ENCODE peak calls at places on chromosomes 13 and 19, in six cellular contexts. G is A549, F is tibial nerve, C is ovary, R is heart left ventricle, S is Peyer's patch. U is an unnamed sample.

GRCh38 chr13:101751488-101751887 is 299.0 kb downstream of the ITGBL1 start:
- DNase-seq in G (peak; percentile 21), F (no peak), C (no peak), R (no peak), S (no peak), U (no peak)

GRCh38 chr19:13190781-13191540 is 40.8 kb downstream of the IER2 start:
- DNase-seq in G (no peak), F (no peak), C (no peak), R (no peak), S (peak; percentile 89), U (no peak)

GRCh38 chr19:45601524-45602522 is at the start of gene GPR4:
- DNase-seq in G (no peak), F (no peak), C (no peak), R (peak; percentile 45), S (no peak), U (no peak)

GRCh38 chr13:77139311-77139710 is 112.4 kb upstream of the FBXL3 start:
- DNase-seq in G (no peak), F (no peak), C (no peak), R (no peak), S (no peak), U (no peak)

GRCh38 chr13:51255556-51255955 is 33.4 kb downstream of the FAM124A start:
- DNase-seq in G (no peak), F (no peak), C (no peak), R (no peak), S (no peak), U (no peak)

GRCh38 chr13:95485518-95486144 is 66.9 kb upstream of the CLDN10 start:
- DNase-seq in G (no peak), F (no peak), C (no peak), R (no peak), S (no peak), U (no peak)

GRCh38 chr13:92941167-92941566 is 285.4 kb upstream of the GPC6 start:
- DNase-seq in G (no peak), F (no peak), C (no peak), R (no peak), S (no peak), U (no peak)

GRCh38 chr19:6955082-6955481 is 66.1 kb downstream of the MBD3L2B start:
- DNase-seq in G (no peak), F (no peak), C (no peak), R (no peak), S (no peak), U (no peak)

GRCh38 chr19:16019691-16020448 is 56.4 kb upstream of the TPM4 start:
- DNase-seq in G (no peak), F (no peak), C (no peak), R (no peak), S (peak; percentile 38), U (no peak)

DNA sequence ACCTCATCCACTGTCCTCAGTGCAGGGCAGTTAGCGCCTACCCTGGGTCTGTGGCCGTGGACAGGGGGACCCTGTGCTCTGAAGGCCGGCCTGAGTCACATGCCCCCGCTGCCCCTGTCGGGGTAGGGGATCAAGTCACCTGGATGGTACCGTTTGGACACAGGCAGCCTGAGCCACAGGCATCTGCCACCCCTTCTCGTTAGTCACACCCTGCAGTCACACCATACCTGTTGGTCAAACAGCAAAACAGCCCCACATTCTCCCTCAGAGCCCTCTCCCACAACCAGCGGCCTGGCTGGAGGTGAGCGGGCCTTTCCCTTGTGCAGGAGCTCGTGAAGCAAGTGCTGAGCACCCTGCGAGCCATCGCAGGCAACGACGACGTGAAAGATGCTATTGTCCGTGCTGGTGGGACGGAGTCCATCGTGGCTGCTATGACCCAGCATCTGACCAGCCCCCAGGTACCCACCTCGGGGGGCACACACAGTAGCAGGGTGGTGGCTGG is 8.8 kb upstream of the SLC25A42 start:
- DNase-seq in G (no peak), F (no peak), C (no peak), R (no peak), S (no peak), U (no peak)
- TF ChIP-seq POLR2A in G (no peak), F (no peak), C (no peak), R (no peak), S (no peak), U (no peak)

DNA sequence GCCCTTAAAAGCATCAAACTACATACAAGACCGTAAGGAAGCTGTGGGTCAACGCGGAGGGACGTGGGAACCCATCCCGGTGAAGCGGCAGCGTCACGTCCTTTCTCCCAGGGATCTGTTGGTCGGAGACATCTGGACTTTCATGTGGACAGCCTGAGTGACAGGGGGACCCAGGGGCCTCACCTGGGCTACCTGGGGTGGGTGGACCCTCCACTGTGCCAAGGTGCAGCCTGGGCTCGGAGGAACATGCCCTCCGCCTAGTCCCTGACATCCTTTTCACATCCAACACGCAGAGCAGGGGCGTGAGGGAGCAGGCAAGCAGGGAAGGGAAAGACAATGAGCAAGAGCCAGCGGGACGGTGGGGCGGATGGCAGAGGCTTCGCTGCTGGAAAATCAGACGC is 13.8 kb upstream of the GARIN5A start:
- DNase-seq in G (no peak), F (no peak), C (no peak), R (no peak), S (no peak), U (peak; percentile 42)
- H3K4me1 ChIP-seq in G (peaks cover 9% of the 10 kb centered on the region), F (peaks cover 8% of the 10 kb centered on the region), C (peaks cover 1% of the 10 kb centered on the region), R (peaks cover 3% of the 10 kb centered on the region), S (no peaks in the 10 kb centered on the region), U (peaks cover 14% of the 10 kb centered on the region)

GRCh38 chr19:30651066-30651465 is 278.9 kb downstream of the ZNF536 start:
- DNase-seq in G (no peak), F (no peak), C (no peak), R (no peak), S (no peak), U (no peak)

GRCh38 chr19:30651691-30652090 is 279.5 kb downstream of the ZNF536 start:
- DNase-seq in G (no peak), F (no peak), C (no peak), R (no peak), S (no peak), U (no peak)

GRCh38 chr19:30648321-30648720 is 276.1 kb downstream of the ZNF536 start:
- DNase-seq in G (no peak), F (no peak), C (no peak), R (no peak), S (no peak), U (no peak)

GRCh38 chr19:30649149-30649548 is 277.0 kb downstream of the ZNF536 start:
- DNase-seq in G (no peak), F (no peak), C (no peak), R (no peak), S (no peak), U (no peak)

GRCh38 chr19:30649934-30650614 is 277.9 kb downstream of the ZNF536 start:
- DNase-seq in G (peak; percentile 72), F (peak; percentile 40), C (no peak), R (no peak), S (no peak), U (no peak)
- H3K4me3 ChIP-seq in G (no peak overlapping the region), F (no peak overlapping the region), C (no peak overlapping the region), R (no peak overlapping the region), S (no peak overlapping the region), U (no peak overlapping the region)

GRCh38 chr19:2244486-2244885 is 4.6 kb upstream of the AMH start:
- DNase-seq in G (no peak), F (no peak), C (no peak), R (no peak), S (no peak), U (no peak)

GRCh38 chr19:2245273-2245672 is 3.9 kb upstream of the AMH start:
- DNase-seq in G (no peak), F (no peak), C (no peak), R (no peak), S (no peak), U (no peak)

GRCh38 chr19:2242811-2243210 is 6.2 kb downstream of the SF3A2 start:
- DNase-seq in G (no peak), F (no peak), C (no peak), R (no peak), S (no peak), U (no peak)

GRCh38 chr19:2243274-2244121 is 5.6 kb upstream of the AMH start:
- DNase-seq in G (no peak), F (no peak), C (no peak), R (no peak), S (peak; percentile 77), U (no peak)

GRCh38 chr19:2244122-2244411 is 5.1 kb upstream of the AMH start:
- DNase-seq in G (no peak), F (no peak), C (no peak), R (no peak), S (no peak), U (no peak)
- TF ChIP-seq POLR2A in G (no peak), F (no peak), C (no peak), R (no peak), S (no peak), U (no peak)

DNA sequence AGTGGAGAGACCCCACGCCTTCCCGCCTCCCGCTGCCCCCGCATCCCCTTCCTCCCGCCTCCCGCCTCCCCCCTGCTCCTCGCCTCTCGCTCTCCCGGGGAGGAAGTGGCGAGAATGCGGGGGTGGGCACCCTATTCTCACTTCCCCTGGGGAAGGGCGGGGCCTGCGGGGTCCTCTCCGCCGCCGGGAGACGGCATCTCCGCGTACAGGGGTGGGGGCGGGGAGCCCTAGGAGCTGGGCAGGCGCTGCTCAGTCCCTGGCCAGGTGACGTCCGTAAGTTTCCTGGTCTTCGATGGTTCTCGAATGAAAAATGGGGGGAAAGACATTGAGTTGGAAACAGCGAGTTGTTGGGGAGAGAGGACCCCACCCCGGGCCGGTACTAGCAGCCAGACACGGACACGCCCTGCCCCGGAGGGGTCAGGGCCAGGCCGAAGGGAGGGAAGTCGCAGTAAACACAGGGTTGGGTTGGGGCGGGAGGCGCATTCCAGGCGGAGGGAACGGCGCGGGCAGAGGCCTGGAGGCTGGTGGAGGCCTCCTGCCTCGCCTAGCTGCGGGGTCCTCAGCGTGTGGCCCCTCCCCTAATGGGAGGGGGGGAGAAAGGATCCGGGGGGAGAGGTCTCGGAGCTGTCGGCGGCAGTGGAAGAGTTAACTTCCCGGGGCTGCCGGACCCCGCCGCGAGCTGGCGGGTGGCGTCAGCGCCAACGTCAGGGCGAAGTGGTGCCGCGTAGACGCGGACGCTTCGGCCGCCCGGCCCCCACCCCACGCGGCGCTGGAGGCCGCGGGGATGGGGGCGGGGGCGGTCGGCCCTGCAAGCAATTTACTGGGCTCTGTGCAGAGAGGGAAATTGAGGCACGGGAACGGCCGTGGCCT is 10.4 kb upstream of the JUND start:
- DNase-seq in G (peak; percentile 93), F (peak; percentile 77), C (peak; percentile 96), R (peak; percentile 93), S (peak; percentile 97), U (peak; percentile 98)
- H3K4me1 ChIP-seq in G (peaks cover 30% of the 10 kb centered on the region), F (peaks cover 54% of the 10 kb centered on the region), C (peaks cover 7% of the 10 kb centered on the region), R (peaks cover 18% of the 10 kb centered on the region), S (peaks cover 4% of the 10 kb centered on the region), U (peaks cover 53% of the 10 kb centered on the region)

DNA sequence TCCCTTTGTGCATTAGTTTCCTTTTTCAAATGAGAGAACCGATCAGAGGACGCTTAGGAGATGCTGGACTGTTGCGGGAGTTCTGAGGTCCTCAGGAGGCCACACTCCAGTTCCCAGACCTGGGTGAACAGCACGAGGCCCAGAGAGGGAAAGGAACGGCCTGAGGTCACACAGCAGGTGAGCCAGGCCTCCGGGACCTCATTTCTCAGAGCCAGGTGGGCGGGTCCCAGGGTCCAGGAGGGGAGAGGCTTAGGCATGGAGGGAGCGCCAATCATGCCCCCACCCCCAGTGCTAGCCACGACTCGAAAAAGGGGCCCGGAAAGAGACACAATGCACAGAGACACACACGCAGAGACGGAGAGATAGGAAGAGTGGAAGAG is 1.8 kb downstream of the ELAVL3 start:
- DNase-seq in G (no peak), F (no peak), C (no peak), R (no peak), S (no peak), U (no peak)
- H3K4me3 ChIP-seq in G (no peak overlapping the region), F (no peak overlapping the region), C (no peak overlapping the region), R (peak overlapping the region; percentile 41), S (no peak overlapping the region), U (no peak overlapping the region)

U was measured in spleen.